ENCODE peak calls at places on chromosomes 5 and 9, in four cellular contexts. F is COLO829, W is ureter, G is NCI-H2171. Z is an unnamed sample.

GRCh38 chr9:72894342-72894741 is 58.5 kb downstream of the ALDH1A1 start:
- DNase-seq in F (no peak), W (no peak), G (no peak), Z (no peak)

GRCh38 chr5:54362992-54363630 is 52.7 kb upstream of the ARL15 start:
- DNase-seq in W (no peak), G (no peak), F (no peak), Z (no peak)

GRCh38 chr5:50711280-50711679 is 44.8 kb downstream of the PARP8 start:
- DNase-seq in F (peak), W (peak), G (no peak), Z (peak)

GRCh38 chr5:77644443-77645157 is 6.1 kb upstream of the OTP start:
- DNase-seq in F (no peak), G (no peak), W (no peak), Z (peak)

GRCh38 chr9:38027714-38028113 is 41.3 kb downstream of the SHB start:
- DNase-seq in G (no peak), F (no peak), W (no peak), Z (peak)

GRCh38 chr9:4489919-4490704 is at the start of gene SLC1A1:
- DNase-seq in W (peak), G (peak), F (peak), Z (peak)

GRCh38 chr5:74371621-74372020 is 268.9 kb downstream of the ENC1 start:
- DNase-seq in W (no peak), F (no peak), G (no peak), Z (no peak)

GRCh38 chr5:10479226-10479721 is 37.6 kb downstream of the ROPN1L start:
- DNase-seq in G (peak), W (no peak), F (no peak), Z (no peak)

GRCh38 chr5:74390306-74390637 is 250.3 kb downstream of the ENC1 start:
- DNase-seq in F (no peak), G (no peak), W (no peak), Z (no peak)

GRCh38 chr5:112366987-112367386 is 52.1 kb downstream of the EPB41L4A start:
- DNase-seq in F (no peak), W (no peak), G (no peak), Z (no peak)

GRCh38 chr5:181173420-181174342 is 26.3 kb downstream of the OR2V2 start:
- DNase-seq in F (peak), W (no peak), G (no peak), Z (no peak)

GRCh38 chr5:144433893-144434292 is 263.2 kb downstream of the KCTD16 start:
- DNase-seq in W (no peak), G (no peak), F (no peak), Z (no peak)

GRCh38 chr5:176779537-176779936 is 30.8 kb upstream of the UNC5A start:
- DNase-seq in F (no peak), G (no peak), W (no peak), Z (no peak)

GRCh38 chr9:80797841-80798688 is 891.3 kb downstream of the TLE1 start:
- DNase-seq in F (peak), G (peak), W (peak), Z (peak)

GRCh38 chr9:27351438-27351837 is 54.5 kb upstream of the EQTN start:
- DNase-seq in G (no peak), W (no peak), F (peak), Z (no peak)

GRCh38 chr5:39214912-39215709 is 4.3 kb downstream of the FYB1 start:
- DNase-seq in F (no peak), G (no peak), W (no peak), Z (no peak)

GRCh38 chr5:94545870-94546625 is 72.4 kb downstream of the KIAA0825 start:
- DNase-seq in W (no peak), G (no peak), F (no peak), Z (no peak)

GRCh38 chr5:13944564-13945195 is at the start of gene DNAH5:
- DNase-seq in G (no peak), W (no peak), F (no peak), Z (no peak)

GRCh38 chr9:124254261-124254682 is 3.5 kb upstream of the NEK6 start:
- DNase-seq in F (no peak), G (no peak), W (no peak), Z (no peak)

GRCh38 chr5:2017540-2018389 is 135.0 kb upstream of the IRX4 start:
- DNase-seq in W (no peak), G (no peak), F (no peak), Z (no peak)

GRCh38 chr9:16031486-16031885 is 478.6 kb downstream of the CCDC171 start:
- DNase-seq in F (no peak), W (no peak), G (no peak), Z (no peak)

GRCh38 chr5:103139264-103139865 is 19.3 kb downstream of the PPIP5K2 start:
- DNase-seq in F (peak), W (peak), G (peak), Z (peak)

GRCh38 chr5:137181685-137182084 is 317.4 kb downstream of the SPOCK1 start:
- DNase-seq in G (no peak), F (no peak), W (no peak), Z (peak)

GRCh38 chr5:179326176-179326997 is 18.9 kb downstream of the ADAMTS2 start:
- DNase-seq in F (no peak), W (no peak), G (no peak), Z (no peak)

GRCh38 chr5:1315709-1316587 is 21.1 kb upstream of the TERT start:
- DNase-seq in W (peak), F (no peak), G (peak), Z (peak)

GRCh38 chr5:39014544-39014943 is 59.7 kb downstream of the RICTOR start:
- DNase-seq in F (no peak), G (no peak), W (no peak), Z (no peak)

GRCh38 chr5:101364469-101364868 is 461.4 kb upstream of the ST8SIA4 start:
- DNase-seq in F (no peak), G (no peak), W (no peak), Z (no peak)

GRCh38 chr9:3205421-3206095 is 320.2 kb downstream of the RFX3 start:
- DNase-seq in W (no peak), F (no peak), G (peak), Z (peak)

GRCh38 chr9:107043886-107044285 is 180.9 kb downstream of the ZNF462 start:
- DNase-seq in F (no peak), G (no peak), W (no peak), Z (peak)

GRCh38 chr5:154779105-154779504 is 23.9 kb downstream of the LARP1 start:
- DNase-seq in F (peak), W (no peak), G (no peak), Z (peak)

GRCh38 chr5:143582869-143583268 is 179.4 kb upstream of the NR3C1 start:
- DNase-seq in W (no peak), G (no peak), F (no peak), Z (no peak)

GRCh38 chr5:6875376-6875775 is 162.1 kb downstream of the TENT4A start:
- DNase-seq in W (peak), F (no peak), G (no peak), Z (no peak)

GRCh38 chr5:65855758-65856157 is 70.6 kb upstream of the ERBIN start:
- DNase-seq in G (no peak), W (no peak), F (no peak), Z (no peak)

GRCh38 chr5:124919076-124919475 is 172.6 kb upstream of the ZNF608 start:
- DNase-seq in G (no peak), F (no peak), W (no peak), Z (no peak)

GRCh38 chr9:33867747-33868429 is 50.9 kb downstream of the UBE2R2 start:
- DNase-seq in F (no peak), W (peak), G (no peak), Z (no peak)

GRCh38 chr9:4796988-4797956 is 4.5 kb downstream of the RCL1 start:
- DNase-seq in G (no peak), W (no peak), F (no peak), Z (no peak)

GRCh38 chr5:96133337-96134094 is 171.9 kb upstream of the ELL2 start:
- DNase-seq in W (no peak), F (no peak), G (no peak), Z (no peak)

GRCh38 chr9:80492221-80492620 is 920.5 kb downstream of the TLE4 start:
- DNase-seq in G (no peak), W (no peak), F (no peak), Z (no peak)

GRCh38 chr9:8858250-8859161 is 1058.9 kb upstream of the DMAC1 start:
- DNase-seq in F (no peak), W (peak), G (no peak), Z (no peak)

Z was measured in NCI-H524.